ENCODE peak calls at places on chromosome 3, in four cellular contexts. N is K562, M is HepG2, Q is GM12878. D is an unnamed sample.

GRCh38 chr3:116331370-116331769 is 113.9 kb downstream of the LSAMP start:
- DNase-seq in N (no peak), Q (no peak), M (no peak), D (no peak)

GRCh38 chr3:10888523-10889081 is 72.6 kb downstream of the SLC6A11 start:
- DNase-seq in N (no peak), Q (no peak), M (no peak), D (no peak)

GRCh38 chr3:130850044-130850797 is 43.7 kb upstream of the ATP2C1 start:
- DNase-seq in Q (peak; percentile 95), N (peak; percentile 69), M (no peak), D (peak; percentile 21)

GRCh38 chr3:45021936-45022335 is 4.2 kb upstream of the CLEC3B start:
- DNase-seq in Q (no peak), N (no peak), M (no peak), D (no peak)

GRCh38 chr3:4504340-4505261 is 11.5 kb downstream of the ITPR1 start:
- DNase-seq in Q (no peak), N (no peak), M (no peak), D (no peak)

GRCh38 chr3:150235799-150236198 is 172.3 kb upstream of the TSC22D2 start:
- DNase-seq in N (no peak), Q (no peak), M (no peak), D (no peak)

GRCh38 chr3:36814071-36814717 is 49.8 kb upstream of the DCLK3 start:
- DNase-seq in N (no peak), M (no peak), Q (no peak), D (no peak)

GRCh38 chr3:21785765-21786453 is 34.9 kb upstream of the ZNF385D start:
- DNase-seq in M (no peak), Q (no peak), N (no peak), D (no peak)

GRCh38 chr3:46947545-46947899 is 29.0 kb downstream of the CCDC12 start:
- DNase-seq in N (no peak), M (no peak), Q (no peak), D (no peak)

GRCh38 chr3:186596568-186597287 is 16.1 kb upstream of the AHSG start:
- DNase-seq in Q (no peak), M (no peak), N (no peak), D (no peak)

GRCh38 chr3:196207833-196208607 is 3.2 kb downstream of the ZDHHC19 start:
- DNase-seq in Q (no peak), N (peak; percentile 99), M (no peak), D (no peak)

GRCh38 chr3:139120336-139120971 is 75.8 kb upstream of the PRR23C start:
- DNase-seq in Q (no peak), N (peak; percentile 33), M (no peak), D (no peak)

GRCh38 chr3:177131927-177132636 is 65.2 kb downstream of the TBL1XR1 start:
- DNase-seq in M (no peak), Q (no peak), N (no peak), D (no peak)

GRCh38 chr3:127671523-127672428 is 976 bp upstream of the ABTB1 start:
- DNase-seq in M (no peak), Q (no peak), N (peak; percentile 17), D (no peak)

GRCh38 chr3:178236555-178237277 is 299.5 kb upstream of the KCNMB2 start:
- DNase-seq in Q (no peak), N (no peak), M (no peak), D (no peak)

GRCh38 chr3:169668081-169668956 is 4.8 kb upstream of the MECOM start:
- DNase-seq in Q (no peak), M (no peak), N (no peak), D (no peak)

GRCh38 chr3:17985658-17986392 is 243.4 kb upstream of the TBC1D5 start:
- DNase-seq in Q (no peak), N (no peak), M (no peak), D (no peak)

GRCh38 chr3:81303326-81303725 is 458.1 kb downstream of the GBE1 start:
- DNase-seq in Q (no peak), M (no peak), N (no peak), D (no peak)

GRCh38 chr3:194637066-194637465 is 3.8 kb upstream of the TMEM44 start:
- DNase-seq in N (no peak), Q (no peak), M (no peak), D (no peak)

GRCh38 chr3:126098391-126098858 is 14.5 kb upstream of the SLC41A3 start:
- DNase-seq in Q (no peak), N (no peak), M (no peak), D (peak; percentile 19)

GRCh38 chr3:67381667-67382272 is 272.6 kb downstream of the SUCLG2 start:
- DNase-seq in N (no peak), Q (no peak), M (peak; percentile 10), D (peak; percentile 15)

GRCh38 chr3:18740631-18741583 is 315.8 kb upstream of the SATB1 start:
- DNase-seq in Q (peak; percentile 61), M (no peak), N (no peak), D (no peak)

GRCh38 chr3:188092648-188093047 is 61.3 kb upstream of the LPP start:
- DNase-seq in M (no peak), N (no peak), Q (no peak), D (no peak)

GRCh38 chr3:5806192-5806591 is 618.7 kb downstream of the EDEM1 start:
- DNase-seq in Q (no peak), N (peak; percentile 21), M (no peak), D (no peak)

GRCh38 chr3:34285465-34286188 is 487.2 kb downstream of the PDCD6IP start:
- DNase-seq in M (no peak), N (no peak), Q (no peak), D (no peak)

GRCh38 chr3:16270855-16271254 is 5.8 kb downstream of the OXNAD1 start:
- DNase-seq in Q (no peak), M (no peak), N (no peak), D (no peak)

GRCh38 chr3:131957511-131957910 is 77.3 kb downstream of the CPNE4 start:
- DNase-seq in Q (no peak), N (no peak), M (no peak), D (no peak)
- TF ChIP-seq FOXK2 in Q (no peak), N (no peak), M (no peak), D (no peak)

DNA sequence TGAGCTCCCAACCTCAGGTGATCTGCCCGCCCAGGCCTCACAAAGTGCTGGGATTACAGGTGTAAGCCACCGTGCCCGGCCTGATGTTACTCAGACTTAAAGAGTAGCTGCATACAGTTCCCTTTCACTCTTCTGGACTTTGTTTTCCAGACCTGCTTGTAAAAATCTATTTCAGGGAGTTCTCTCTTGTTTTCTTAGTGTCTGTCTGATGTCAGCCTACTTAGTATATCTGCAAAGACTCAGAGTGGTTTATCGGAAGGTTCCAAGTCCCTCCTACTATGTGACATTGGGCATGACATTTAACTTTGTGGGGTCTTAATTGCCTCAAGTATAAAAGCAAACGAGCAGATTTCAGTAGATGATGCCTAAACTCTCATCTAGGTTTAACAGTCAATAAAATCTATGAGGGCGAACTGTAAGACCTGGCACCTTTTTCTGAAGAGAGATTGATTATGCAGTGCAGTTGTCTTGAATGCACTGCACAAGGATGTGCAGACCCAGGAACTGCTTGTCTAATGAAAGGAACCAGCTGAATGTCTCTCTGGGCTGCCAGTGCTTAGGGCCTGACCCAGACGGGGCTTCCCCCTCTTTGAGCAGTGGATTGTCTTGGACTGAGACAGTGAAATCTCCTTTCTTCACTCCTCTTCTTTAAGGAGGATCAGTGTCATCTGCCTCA is 301.4 kb downstream of the PTPRG start:
- DNase-seq in N (no peak), M (no peak), Q (no peak), D (no peak)
- TF ChIP-seq FOXM1 in N (no peak), M (no peak), Q (no peak), D (no peak)

GRCh38 chr3:87288486-87288885 is 12.1 kb upstream of the POU1F1 start:
- DNase-seq in Q (no peak), N (no peak), M (no peak), D (no peak)

DNA sequence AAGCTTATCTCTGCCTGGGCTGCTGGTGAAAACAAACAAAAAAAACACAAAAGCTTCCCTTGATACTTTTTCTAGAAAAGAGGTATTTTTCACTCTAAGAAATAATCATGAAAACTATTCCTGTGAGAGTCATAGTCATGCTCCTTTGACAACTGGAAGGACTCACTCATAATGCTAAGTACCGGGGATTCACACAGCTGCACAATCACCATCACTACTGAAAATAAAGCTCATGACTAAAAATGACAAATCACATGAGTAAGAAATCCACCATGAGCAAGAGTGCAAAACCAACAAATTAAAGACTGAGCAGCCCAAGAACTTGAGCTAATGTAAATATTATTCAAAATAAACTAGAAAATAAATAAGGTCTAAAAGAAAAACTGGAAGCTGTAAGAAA is 10.6 kb upstream of the POU1F1 start:
- DNase-seq in M (no peak), Q (no peak), N (no peak), D (no peak)
- TF ChIP-seq FOXK2 in M (no peak), Q (no peak), N (no peak), D (no peak)

GRCh38 chr3:53747559-53747958 is 98.7 kb downstream of the CHDH start:
- DNase-seq in Q (no peak), N (no peak), M (no peak), D (no peak)

GRCh38 chr3:53753518-53754183 is 92.6 kb downstream of the CHDH start:
- DNase-seq in Q (no peak), M (no peak), N (no peak), D (no peak)

GRCh38 chr3:53748512-53749271 is 97.5 kb downstream of the CHDH start:
- DNase-seq in Q (peak; percentile 79), N (no peak), M (no peak), D (no peak)

GRCh38 chr3:53749428-53749827 is 96.8 kb downstream of the CHDH start:
- DNase-seq in N (no peak), Q (no peak), M (no peak), D (no peak)

DNA sequence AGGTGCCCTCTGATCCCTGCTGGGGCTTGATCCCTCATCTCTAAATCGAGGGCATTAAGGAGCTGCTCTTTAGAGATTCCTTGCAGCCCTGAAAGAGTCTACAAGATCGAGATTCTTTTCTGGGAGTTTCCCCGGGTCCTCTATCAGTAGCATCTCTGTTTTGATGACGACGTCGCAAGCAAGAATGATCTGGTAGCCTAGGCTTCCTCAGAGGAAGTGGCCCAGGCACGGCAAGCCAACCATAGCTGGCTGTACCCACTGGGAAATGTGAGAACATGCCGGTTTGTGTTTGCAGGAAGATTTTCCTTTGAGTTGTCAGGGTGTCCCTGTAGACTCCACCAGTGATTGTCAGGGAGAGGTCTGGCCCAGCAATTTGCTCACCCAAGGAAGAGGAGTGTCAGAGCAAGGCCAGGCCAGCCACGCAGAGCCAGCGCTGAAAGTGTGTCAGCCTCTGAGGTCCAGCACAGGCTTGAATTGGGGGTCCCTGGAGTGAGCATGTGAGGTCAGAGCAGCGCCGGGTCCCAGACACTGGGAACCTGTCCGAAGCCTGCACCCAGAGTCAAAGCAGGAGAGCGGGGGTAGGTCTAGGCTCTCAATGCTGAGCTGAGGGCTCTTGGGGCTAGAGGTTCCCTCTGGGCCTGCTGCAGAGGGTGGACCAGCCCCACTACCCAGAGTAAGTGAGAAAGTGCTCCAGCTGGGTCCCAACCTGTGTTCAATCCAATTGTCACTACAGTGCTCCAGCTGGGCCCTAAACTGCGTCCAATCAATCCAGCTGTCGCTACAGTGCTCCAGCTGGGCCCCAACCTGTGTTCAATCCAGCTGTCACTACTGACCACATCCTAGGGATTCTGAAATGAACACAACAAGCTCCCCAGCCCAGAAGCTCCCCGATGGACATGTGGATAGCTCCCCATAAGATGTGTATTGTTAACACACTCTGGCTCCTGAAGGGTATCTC is 95.7 kb downstream of the CHDH start:
- DNase-seq in N (no peak), M (no peak), Q (no peak), D (no peak)
- TF ChIP-seq FOXM1 in N (no peak), M (no peak), Q (no peak), D (no peak)

D was measured in HEK293T.